ENCODE peak calls at places on chromosomes 1 and 21, in eight cellular contexts. C is H9, I is fibroblast of mammary gland, V is testis, A is NB4, U is astrocyte of the spinal cord, R is tibial artery, Z is fibroblast of lung. S is an unnamed sample.

GRCh38 chr1:225763815-225764548 is 13.6 kb upstream of the SRP9 start:
- DNase-seq in Z (peak), R (no peak), C (no peak), V (no peak), U (peak), I (peak), A (no peak), S (no peak)

GRCh38 chr1:157831968-157832626 is 9.5 kb downstream of the CD5L start:
- DNase-seq in I (no peak), C (no peak), Z (no peak), A (peak), U (no peak), V (no peak), R (no peak), S (peak)

GRCh38 chr1:203117611-203118575 is 9.6 kb upstream of the ADORA1 start:
- DNase-seq in C (peak), I (peak), A (peak), V (peak), R (peak), Z (peak), U (peak), S (peak)

GRCh38 chr1:30381266-30381665 is 342.1 kb downstream of the MATN1 start:
- DNase-seq in I (no peak), R (no peak), Z (no peak), A (no peak), V (no peak), C (no peak), U (no peak), S (no peak)

GRCh38 chr1:248808876-248809275 is 16.8 kb downstream of the SH3BP5L start:
- DNase-seq in R (no peak), C (no peak), V (no peak), A (no peak), U (no peak), I (no peak), Z (no peak), S (no peak)

GRCh38 chr1:113946668-113947387 is 17.7 kb downstream of the HIPK1 start:
- DNase-seq in C (no peak), V (no peak), Z (peak), U (peak), A (peak), I (no peak), R (no peak), S (no peak)

GRCh38 chr1:150596976-150597375 is 17.6 kb upstream of the MCL1 start:
- DNase-seq in Z (no peak), A (no peak), I (no peak), C (no peak), R (no peak), V (no peak), U (no peak), S (no peak)

GRCh38 chr1:229558460-229559335 is at the start of gene ABCB10:
- DNase-seq in I (peak), A (peak), V (peak), R (peak), U (peak), Z (peak), C (peak), S (peak)

GRCh38 chr1:202576816-202577215 is 133.4 kb downstream of the SYT2 start:
- DNase-seq in I (peak), R (no peak), U (peak), C (no peak), Z (peak), V (no peak), A (peak), S (no peak)

GRCh38 chr1:23400324-23401110 is 24.0 kb downstream of the TCEA3 start:
- DNase-seq in I (peak), A (peak), Z (peak), U (no peak), C (no peak), V (no peak), R (peak), S (no peak)

GRCh38 chr1:184513966-184514365 is 127.1 kb downstream of the C1orf21 start:
- DNase-seq in A (no peak), Z (peak), R (peak), I (peak), C (no peak), V (peak), U (peak), S (no peak)

GRCh38 chr1:203153989-203154821 is 21.4 kb downstream of the MYBPH start:
- DNase-seq in Z (no peak), V (no peak), A (peak), C (no peak), I (peak), U (no peak), R (no peak), S (no peak)

GRCh38 chr21:14917762-14918161 is 147.0 kb downstream of the NRIP1 start:
- DNase-seq in C (no peak), Z (no peak), A (no peak), R (no peak), I (no peak), U (no peak), V (no peak), S (no peak)

GRCh38 chr1:12616709-12617373 is 1.2 kb downstream of the DHRS3 start:
- DNase-seq in Z (no peak), A (peak), V (peak), C (no peak), I (no peak), R (no peak), U (no peak), S (no peak)

GRCh38 chr1:65958561-65959350 is 166.1 kb downstream of the PDE4B start:
- DNase-seq in Z (peak), V (no peak), R (no peak), U (peak), A (peak), I (peak), C (no peak), S (peak)

GRCh38 chr1:198157847-198158765 is 1.3 kb downstream of the NEK7 start:
- DNase-seq in I (peak), Z (peak), V (peak), R (no peak), C (peak), A (peak), U (no peak), S (peak)

GRCh38 chr1:198156111-198156744 is 570 bp upstream of the NEK7 start:
- DNase-seq in A (peak), I (peak), C (peak), U (peak), R (peak), Z (peak), V (peak), S (peak)

GRCh38 chr1:198155253-198155652 is 1.5 kb upstream of the NEK7 start:
- DNase-seq in C (no peak), I (peak), A (no peak), Z (peak), U (peak), V (no peak), R (no peak), S (no peak)

GRCh38 chr1:198157241-198157846 is 546 bp downstream of the NEK7 start:
- DNase-seq in I (peak), C (peak), R (peak), U (peak), Z (peak), A (peak), V (peak), S (peak)

DNA sequence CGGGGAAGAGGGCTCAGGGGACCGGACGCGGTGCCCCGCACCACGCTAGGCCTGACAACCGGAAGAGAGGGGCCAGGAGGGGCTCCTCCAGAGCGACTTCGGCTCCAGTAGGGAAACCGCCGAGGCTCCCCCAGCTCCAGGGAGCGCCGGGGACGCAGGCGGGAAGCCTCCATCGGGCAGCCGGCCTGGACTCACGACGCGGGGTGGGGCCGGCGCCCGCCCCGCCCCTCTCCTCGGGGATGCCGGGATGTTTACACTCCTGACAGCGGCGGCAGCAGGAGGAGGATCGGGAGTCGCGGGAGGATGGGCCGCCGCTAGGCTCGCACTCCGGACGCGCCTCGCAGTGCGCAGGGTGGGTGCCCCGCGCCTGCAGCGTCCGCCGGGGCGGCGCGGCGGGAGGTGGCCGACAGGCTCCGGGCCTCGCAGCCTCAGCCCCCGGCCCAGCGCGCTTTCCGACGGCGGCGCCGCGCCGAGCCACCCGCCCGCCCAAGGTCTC is at the start of gene NEK7:
- DNase-seq in Z (peak), U (peak), V (peak), I (peak), C (peak), A (peak), R (peak), S (peak)
- TF ChIP-seq CTCF in Z (no peak), U (no peak), V (no peak), I (no peak), C (no peak), A (no peak), R (no peak), S (no peak)

GRCh38 chr1:93436496-93436895 is 11.4 kb upstream of the FNBP1L start:
- DNase-seq in A (no peak), Z (no peak), U (no peak), I (no peak), V (no peak), R (no peak), C (no peak), S (no peak)

GRCh38 chr1:93434987-93435386 is 12.9 kb upstream of the FNBP1L start:
- DNase-seq in R (no peak), V (no peak), I (no peak), Z (no peak), U (no peak), C (no peak), A (no peak), S (no peak)

GRCh38 chr1:93435443-93435842 is 12.5 kb upstream of the FNBP1L start:
- DNase-seq in I (no peak), R (no peak), U (no peak), Z (no peak), C (no peak), A (no peak), V (no peak), S (no peak)

GRCh38 chr1:93434088-93434487 is 13.8 kb upstream of the FNBP1L start:
- DNase-seq in C (no peak), V (no peak), U (no peak), A (no peak), I (no peak), Z (no peak), R (no peak), S (no peak)

GRCh38 chr1:93433407-93433961 is 14.4 kb upstream of the FNBP1L start:
- DNase-seq in V (no peak), A (no peak), Z (no peak), I (no peak), R (no peak), C (peak), U (no peak), S (no peak)
- TF ChIP-seq CTCF in V (no peak), A (no peak), Z (no peak), I (peak), R (no peak), C (peak), U (peak), S (peak)

DNA sequence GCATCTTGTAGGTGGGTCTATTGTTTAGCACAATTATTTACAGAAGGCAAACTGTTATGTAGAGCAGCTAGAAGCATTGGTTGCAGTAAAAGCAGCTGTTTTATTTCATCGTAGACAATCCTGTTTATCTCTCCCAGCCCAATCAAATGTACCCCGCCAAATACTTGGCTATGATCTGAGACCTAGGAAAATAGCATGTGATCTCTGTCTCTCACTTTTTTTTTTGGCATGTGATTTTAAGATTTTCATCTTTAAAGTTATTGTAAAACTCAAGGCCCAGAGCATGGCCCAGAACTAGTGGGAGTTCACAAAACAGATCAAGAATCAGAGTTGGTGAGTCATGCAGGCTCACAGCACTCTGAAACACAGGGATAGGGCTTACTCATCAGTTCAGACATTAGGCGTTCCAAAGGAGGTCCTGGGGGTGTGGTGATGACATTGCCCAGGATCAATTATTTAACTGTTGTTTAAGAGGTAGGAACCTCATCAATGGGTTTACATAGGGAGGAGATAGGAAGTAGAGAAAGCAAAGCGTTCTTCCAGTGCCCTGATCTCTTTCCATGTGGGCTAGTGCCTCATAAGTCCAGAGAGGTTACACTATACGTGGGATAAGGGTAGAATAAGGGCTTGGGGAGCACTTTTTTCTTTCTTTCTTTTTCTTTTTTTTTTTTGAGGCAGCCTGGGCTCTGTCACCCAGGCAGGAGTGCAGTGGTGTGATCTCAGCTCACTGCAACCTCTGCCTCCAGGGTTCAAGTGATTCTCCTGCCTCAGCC is 40.3 kb downstream of the TBX19 start:
- DNase-seq in V (peak), A (no peak), C (no peak), Z (peak), R (peak), I (peak), U (peak), S (no peak)
- TF ChIP-seq CTCF in V (no peak), A (no peak), C (no peak), Z (no peak), R (no peak), I (no peak), U (no peak), S (no peak)

DNA sequence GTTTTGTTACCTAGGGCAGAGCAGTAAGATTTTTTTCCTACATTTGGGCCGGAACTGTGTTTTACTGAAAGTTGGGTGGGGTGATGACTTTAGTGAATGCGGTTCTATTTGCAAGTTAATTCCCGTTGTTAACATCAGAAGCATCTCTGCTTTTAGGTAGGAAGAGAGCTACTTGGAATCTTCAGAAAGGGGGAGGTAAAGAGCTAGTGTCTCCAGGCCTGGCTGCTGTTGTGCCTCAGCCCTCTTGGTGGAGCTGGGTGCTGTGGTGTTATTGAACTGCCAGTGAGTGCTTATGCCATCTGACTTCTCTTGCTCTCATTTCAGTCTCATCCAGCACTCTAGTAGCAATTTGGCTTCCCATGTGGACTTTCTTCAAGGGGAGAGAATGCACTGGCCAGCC is 3.4 kb downstream of the KDM4A start:
- DNase-seq in Z (peak), A (peak), C (peak), V (peak), U (peak), I (peak), R (no peak), S (no peak)
- TF ChIP-seq CTCF in Z (peak), A (peak), C (peak), V (no peak), U (peak), I (peak), R (no peak), S (peak)

GRCh38 chr1:54425152-54425584 is 19.0 kb upstream of the SSBP3 start:
- DNase-seq in A (no peak), R (no peak), C (no peak), Z (no peak), V (no peak), I (no peak), U (no peak), S (no peak)
- TF ChIP-seq CTCF in A (no peak), R (no peak), C (no peak), Z (no peak), V (no peak), I (peak), U (peak), S (peak)

DNA sequence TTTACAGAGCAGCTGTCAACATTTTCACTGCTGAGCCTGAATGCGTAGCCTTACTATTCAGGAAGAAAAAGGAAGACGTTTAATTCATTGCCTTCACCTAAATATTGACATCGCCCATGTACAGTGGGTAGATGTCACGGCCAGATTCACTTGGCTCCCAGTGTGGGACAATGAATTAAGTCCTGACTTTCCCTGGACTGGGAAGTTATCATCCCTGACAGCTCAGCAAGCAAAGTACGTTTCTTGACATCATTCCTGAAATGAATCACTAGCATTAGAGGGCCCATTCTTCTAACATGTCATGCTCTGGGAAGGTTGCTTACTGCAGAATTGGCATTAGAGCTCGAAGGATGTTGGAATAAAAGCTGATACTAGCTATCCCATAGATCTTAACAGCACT is 37.8 kb downstream of the LRRC53 start:
- DNase-seq in R (no peak), Z (no peak), C (no peak), I (peak), A (no peak), V (no peak), U (no peak), S (no peak)
- TF ChIP-seq CTCF in R (no peak), Z (no peak), C (no peak), I (no peak), A (no peak), V (no peak), U (no peak), S (no peak)

DNA sequence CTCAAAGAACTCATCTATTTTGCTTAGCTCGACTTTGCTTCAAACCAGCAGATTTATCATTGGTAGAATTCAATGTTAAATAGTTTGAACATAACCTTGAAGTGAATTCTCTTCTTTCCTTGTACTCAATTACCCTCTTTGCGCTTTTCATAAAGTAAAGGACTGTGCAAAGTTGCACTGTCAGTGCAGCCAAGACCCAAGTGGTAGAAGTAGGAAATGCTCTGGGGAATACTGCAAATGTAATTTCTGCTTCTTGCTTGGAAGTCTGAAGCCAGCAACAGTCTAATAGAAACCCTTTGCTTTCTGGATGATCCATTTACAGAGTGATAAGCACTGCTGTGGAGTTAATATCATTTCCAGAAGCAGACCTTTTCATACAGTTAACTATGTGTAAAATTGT is 936.7 kb upstream of the TMPRSS15 start:
- DNase-seq in U (no peak), I (no peak), Z (no peak), A (peak), V (no peak), R (no peak), C (no peak), S (no peak)
- TF ChIP-seq CTCF in U (no peak), I (no peak), Z (no peak), A (no peak), V (no peak), R (no peak), C (peak), S (no peak)

GRCh38 chr1:43140010-43140409 is 32.1 kb downstream of the EBNA1BP2 start:
- DNase-seq in I (no peak), U (no peak), A (no peak), C (no peak), V (no peak), R (no peak), Z (no peak), S (no peak)

GRCh38 chr1:43144228-43144627 is 27.9 kb downstream of the EBNA1BP2 start:
- DNase-seq in U (peak), V (no peak), C (no peak), Z (peak), R (no peak), A (no peak), I (peak), S (no peak)

GRCh38 chr1:43147625-43148319 is 24.3 kb downstream of the EBNA1BP2 start:
- DNase-seq in R (peak), C (peak), I (peak), A (no peak), Z (peak), U (peak), V (peak), S (peak)

GRCh38 chr1:43140583-43140982 is 31.5 kb downstream of the EBNA1BP2 start:
- DNase-seq in R (no peak), I (no peak), C (no peak), Z (no peak), A (no peak), V (no peak), U (no peak), S (no peak)

GRCh38 chr1:43143441-43143888 is 28.6 kb downstream of the EBNA1BP2 start:
- DNase-seq in I (no peak), U (no peak), C (peak), A (peak), R (no peak), V (peak), Z (no peak), S (no peak)
- TF ChIP-seq CTCF in I (peak), U (peak), C (peak), A (peak), R (no peak), V (no peak), Z (peak), S (peak)

GRCh38 chr1:164953095-164953494 is 394.1 kb downstream of the PBX1 start:
- DNase-seq in R (no peak), V (no peak), C (no peak), A (no peak), U (no peak), I (no peak), Z (no peak), S (no peak)

GRCh38 chr1:164953815-164954214 is 394.8 kb downstream of the PBX1 start:
- DNase-seq in U (no peak), A (no peak), C (peak), I (no peak), R (no peak), V (no peak), Z (no peak), S (no peak)

GRCh38 chr1:164950453-164951052 is 391.6 kb downstream of the PBX1 start:
- DNase-seq in I (no peak), U (no peak), V (no peak), A (no peak), R (no peak), C (no peak), Z (no peak), S (no peak)

GRCh38 chr1:164948101-164948500 is 389.1 kb downstream of the PBX1 start:
- DNase-seq in I (no peak), C (no peak), U (no peak), V (no peak), R (no peak), Z (no peak), A (no peak), S (no peak)

GRCh38 chr1:164949758-164950452 is 390.9 kb downstream of the PBX1 start:
- DNase-seq in V (no peak), R (no peak), U (no peak), Z (no peak), I (no peak), A (no peak), C (no peak), S (no peak)
- TF ChIP-seq CTCF in V (no peak), R (no peak), U (no peak), Z (no peak), I (no peak), A (no peak), C (peak), S (no peak)